ENCODE peak calls at places on chromosomes 3 and 15, in nine cellular contexts. D, Y, I, J, U, W, O, R and G are unnamed samples.

GRCh38 chr15:93800805-93801204 is 430.6 kb upstream of the MCTP2 start:
- DNase-seq in D (no peak), Y (no peak), I (no peak), J (no peak), U (no peak), W (no peak), O (no peak), R (no peak), G (peak; percentile 39)

GRCh38 chr3:158562674-158563073 is 8.3 kb upstream of the MLF1 start:
- DNase-seq in D (no peak), Y (no peak), I (no peak), J (no peak), U (no peak), W (no peak), O (no peak), R (no peak), G (no peak)

GRCh38 chr15:40334941-40335795 is 5.6 kb downstream of the CCDC9B start:
- DNase-seq in D (no peak), Y (no peak), I (no peak), J (no peak), U (no peak), W (no peak), O (no peak), R (no peak), G (no peak)

GRCh38 chr3:115804722-115805121 is 181.4 kb downstream of the GAP43 start:
- DNase-seq in D (no peak), Y (no peak), I (no peak), J (no peak), U (no peak), W (peak; percentile 96), O (no peak), R (no peak), G (no peak)

GRCh38 chr15:49675051-49675450 is 54.2 kb downstream of the DTWD1 start:
- DNase-seq in D (no peak), Y (no peak), I (peak; percentile 58), J (no peak), U (no peak), W (peak; percentile 92), O (no peak), R (no peak), G (no peak)

GRCh38 chr3:131231710-131232348 is 149.7 kb upstream of the NUDT16 start:
- DNase-seq in D (no peak), Y (no peak), I (no peak), J (no peak), U (no peak), W (peak; percentile 24), O (no peak), R (no peak), G (no peak)

GRCh38 chr15:100627789-100628395 is 25.5 kb downstream of the ASB7 start:
- DNase-seq in D (peak; percentile 69), Y (peak; percentile 10), I (peak; percentile 48), J (peak; percentile 40), U (peak; percentile 33), W (peak; percentile 69), O (peak; percentile 30), R (peak; percentile 80), G (peak; percentile 58)

GRCh38 chr3:36992806-36993325 is at the start of gene EPM2AIP1:
- DNase-seq in D (no peak), Y (no peak), I (no peak), J (no peak), U (no peak), W (peak; percentile 100), O (no peak), R (peak; percentile 100), G (no peak)

GRCh38 chr15:48796930-48797329 is 13.9 kb downstream of the CEP152 start:
- DNase-seq in D (no peak), Y (no peak), I (peak; percentile 51), J (no peak), U (no peak), W (peak; percentile 78), O (no peak), R (no peak), G (no peak)

GRCh38 chr3:129435367-129435766 is 4.4 kb downstream of the MBD4 start:
- DNase-seq in D (no peak), Y (no peak), I (no peak), J (no peak), U (no peak), W (no peak), O (no peak), R (no peak), G (no peak)

GRCh38 chr3:172622916-172623700 is 87.8 kb downstream of the NCEH1 start:
- DNase-seq in D (peak; percentile 44), Y (no peak), I (no peak), J (no peak), U (no peak), W (peak; percentile 75), O (no peak), R (no peak), G (no peak)

GRCh38 chr3:24160424-24160823 is 215.3 kb downstream of the NR1D2 start:
- DNase-seq in D (no peak), Y (no peak), I (no peak), J (no peak), U (no peak), W (peak; percentile 38), O (no peak), R (no peak), G (no peak)

GRCh38 chr15:33059184-33059583 is 135.3 kb downstream of the FMN1 start:
- DNase-seq in D (no peak), Y (no peak), I (no peak), J (no peak), U (no peak), W (no peak), O (no peak), R (no peak), G (no peak)

GRCh38 chr3:131277836-131278497 is 103.6 kb upstream of the NUDT16 start:
- DNase-seq in D (no peak), Y (no peak), I (no peak), J (no peak), U (no peak), W (peak; percentile 15), O (no peak), R (no peak), G (no peak)

GRCh38 chr3:11385329-11385728 is 113.1 kb downstream of the ATG7 start:
- DNase-seq in D (no peak), Y (no peak), I (no peak), J (no peak), U (no peak), W (no peak), O (no peak), R (no peak), G (no peak)

GRCh38 chr3:126348308-126348920 is 8.8 kb downstream of the KLF15 start:
- DNase-seq in D (peak; percentile 7), Y (no peak), I (no peak), J (no peak), U (no peak), W (peak; percentile 45), O (no peak), R (no peak), G (no peak)

GRCh38 chr3:171790898-171791694 is 19.2 kb downstream of the PLD1 start:
- DNase-seq in D (no peak), Y (no peak), I (no peak), J (no peak), U (no peak), W (peak; percentile 31), O (no peak), R (no peak), G (no peak)

GRCh38 chr3:161208931-161209330 is 12.2 kb upstream of the NMD3 start:
- DNase-seq in D (no peak), Y (no peak), I (no peak), J (no peak), U (no peak), W (no peak), O (no peak), R (no peak), G (no peak)

GRCh38 chr3:44894485-44894884 is 20.1 kb downstream of the TGM4 start:
- DNase-seq in D (no peak), Y (no peak), I (no peak), J (no peak), U (no peak), W (no peak), O (no peak), R (no peak), G (no peak)

GRCh38 chr3:134640872-134641470 is 9.9 kb downstream of the KY start:
- DNase-seq in D (no peak), Y (no peak), I (no peak), J (no peak), U (no peak), W (peak; percentile 53), O (no peak), R (no peak), G (peak; percentile 52)

GRCh38 chr15:42348083-42348482 is 11.2 kb upstream of the CAPN3 start:
- DNase-seq in D (no peak), Y (no peak), I (peak; percentile 16), J (no peak), U (no peak), W (peak; percentile 94), O (no peak), R (no peak), G (no peak)

GRCh38 chr15:84766461-84767005 is 18.1 kb downstream of the ZNF592 start:
- DNase-seq in D (no peak), Y (no peak), I (no peak), J (no peak), U (no peak), W (peak; percentile 35), O (no peak), R (no peak), G (no peak)

GRCh38 chr3:94525039-94525438 is 462.2 kb downstream of the NSUN3 start:
- DNase-seq in D (no peak), Y (no peak), I (no peak), J (no peak), U (no peak), W (no peak), O (no peak), R (no peak), G (no peak)

GRCh38 chr3:71744738-71745137 is 8.9 kb upstream of the GPR27 start:
- DNase-seq in D (no peak), Y (no peak), I (no peak), J (no peak), U (no peak), W (no peak), O (no peak), R (no peak), G (no peak)

GRCh38 chr15:29815000-29815704 is 7.1 kb downstream of the TJP1 start:
- DNase-seq in D (no peak), Y (no peak), I (no peak), J (no peak), U (no peak), W (peak; percentile 79), O (no peak), R (no peak), G (no peak)

GRCh38 chr15:100920516-100921135 is 1.5 kb downstream of the LRRK1 start:
- DNase-seq in D (no peak), Y (no peak), I (no peak), J (no peak), U (no peak), W (no peak), O (no peak), R (no peak), G (no peak)

GRCh38 chr15:31342781-31343626 is 16.4 kb downstream of the KLF13 start:
- DNase-seq in D (peak; percentile 60), Y (no peak), I (no peak), J (no peak), U (no peak), W (no peak), O (no peak), R (no peak), G (no peak)

GRCh38 chr15:36831915-36832310 is 252.5 kb downstream of the CDIN1 start:
- DNase-seq in D (no peak), Y (no peak), I (no peak), J (no peak), U (no peak), W (no peak), O (no peak), R (no peak), G (no peak)

GRCh38 chr15:77632760-77633133 is at the start of gene LINGO1:
- DNase-seq in D (no peak), Y (no peak), I (no peak), J (no peak), U (no peak), W (no peak), O (no peak), R (no peak), G (no peak)

GRCh38 chr15:71807691-71808091 is 2.7 kb upstream of the NR2E3 start:
- DNase-seq in D (no peak), Y (no peak), I (no peak), J (no peak), U (no peak), W (no peak), O (no peak), R (no peak), G (no peak)